ENCODE peak calls at places on chromosomes 6 and 20, in eight cellular contexts. One of them, this sample, is unnamed. For H3K4me1, the result is how much of the 10 kb centered on the place peaks cover.

GRCh38 chr20:52619101-52619500 is 353.1 kb upstream of the TSHZ2 start:
- DNase-seq in spleen: no peak
- DNase-seq in Peyer's patch: no peak
- DNase-seq in mammary epithelial cell: no peak
- DNase-seq in heart left ventricle: no peak
- DNase-seq in psoas muscle: no peak
- DNase-seq in CD8-positive, alpha-beta memory T cell: no peak
- DNase-seq in breast epithelium: no peak
- DNase-seq in this sample: peak

GRCh38 chr6:97078791-97079190 is 154.3 kb downstream of the KLHL32 start:
- DNase-seq in spleen: no peak
- DNase-seq in Peyer's patch: no peak
- DNase-seq in mammary epithelial cell: no peak
- DNase-seq in heart left ventricle: no peak
- DNase-seq in psoas muscle: no peak
- DNase-seq in CD8-positive, alpha-beta memory T cell: no peak
- DNase-seq in breast epithelium: no peak
- DNase-seq in this sample: no peak

GRCh38 chr6:159716247-159717086 is 10.8 kb upstream of the WTAP start:
- DNase-seq in spleen: no peak
- DNase-seq in Peyer's patch: no peak
- DNase-seq in mammary epithelial cell: peak
- DNase-seq in heart left ventricle: no peak
- DNase-seq in psoas muscle: no peak
- DNase-seq in CD8-positive, alpha-beta memory T cell: no peak
- DNase-seq in breast epithelium: no peak
- DNase-seq in this sample: no peak

GRCh38 chr6:20402181-20403079 is 751 bp downstream of the E2F3 start:
- DNase-seq in spleen: peak
- DNase-seq in Peyer's patch: peak
- DNase-seq in mammary epithelial cell: peak
- DNase-seq in heart left ventricle: peak
- DNase-seq in psoas muscle: peak
- DNase-seq in CD8-positive, alpha-beta memory T cell: peak
- DNase-seq in breast epithelium: no peak
- DNase-seq in this sample: peak

GRCh38 chr6:134250776-134251175 is 67.1 kb downstream of the SGK1 start:
- DNase-seq in spleen: no peak
- DNase-seq in Peyer's patch: no peak
- DNase-seq in mammary epithelial cell: no peak
- DNase-seq in heart left ventricle: no peak
- DNase-seq in psoas muscle: no peak
- DNase-seq in CD8-positive, alpha-beta memory T cell: no peak
- DNase-seq in breast epithelium: no peak
- DNase-seq in this sample: no peak

GRCh38 chr6:125899726-125900182 is 56.8 kb upstream of the HINT3 start:
- DNase-seq in spleen: no peak
- DNase-seq in Peyer's patch: no peak
- DNase-seq in mammary epithelial cell: no peak
- DNase-seq in heart left ventricle: no peak
- DNase-seq in psoas muscle: no peak
- DNase-seq in CD8-positive, alpha-beta memory T cell: no peak
- DNase-seq in breast epithelium: no peak
- DNase-seq in this sample: no peak

GRCh38 chr20:19260412-19261090 is 48.1 kb downstream of the SLC24A3 start:
- DNase-seq in spleen: no peak
- DNase-seq in Peyer's patch: no peak
- DNase-seq in mammary epithelial cell: no peak
- DNase-seq in heart left ventricle: no peak
- DNase-seq in psoas muscle: no peak
- DNase-seq in CD8-positive, alpha-beta memory T cell: no peak
- DNase-seq in breast epithelium: no peak
- DNase-seq in this sample: no peak

GRCh38 chr20:57350086-57350710 is 857 bp upstream of the RAE1 start:
- DNase-seq in spleen: peak
- DNase-seq in Peyer's patch: no peak
- DNase-seq in mammary epithelial cell: no peak
- DNase-seq in heart left ventricle: no peak
- DNase-seq in psoas muscle: no peak
- DNase-seq in CD8-positive, alpha-beta memory T cell: no peak
- DNase-seq in breast epithelium: no peak
- DNase-seq in this sample: no peak

DNA sequence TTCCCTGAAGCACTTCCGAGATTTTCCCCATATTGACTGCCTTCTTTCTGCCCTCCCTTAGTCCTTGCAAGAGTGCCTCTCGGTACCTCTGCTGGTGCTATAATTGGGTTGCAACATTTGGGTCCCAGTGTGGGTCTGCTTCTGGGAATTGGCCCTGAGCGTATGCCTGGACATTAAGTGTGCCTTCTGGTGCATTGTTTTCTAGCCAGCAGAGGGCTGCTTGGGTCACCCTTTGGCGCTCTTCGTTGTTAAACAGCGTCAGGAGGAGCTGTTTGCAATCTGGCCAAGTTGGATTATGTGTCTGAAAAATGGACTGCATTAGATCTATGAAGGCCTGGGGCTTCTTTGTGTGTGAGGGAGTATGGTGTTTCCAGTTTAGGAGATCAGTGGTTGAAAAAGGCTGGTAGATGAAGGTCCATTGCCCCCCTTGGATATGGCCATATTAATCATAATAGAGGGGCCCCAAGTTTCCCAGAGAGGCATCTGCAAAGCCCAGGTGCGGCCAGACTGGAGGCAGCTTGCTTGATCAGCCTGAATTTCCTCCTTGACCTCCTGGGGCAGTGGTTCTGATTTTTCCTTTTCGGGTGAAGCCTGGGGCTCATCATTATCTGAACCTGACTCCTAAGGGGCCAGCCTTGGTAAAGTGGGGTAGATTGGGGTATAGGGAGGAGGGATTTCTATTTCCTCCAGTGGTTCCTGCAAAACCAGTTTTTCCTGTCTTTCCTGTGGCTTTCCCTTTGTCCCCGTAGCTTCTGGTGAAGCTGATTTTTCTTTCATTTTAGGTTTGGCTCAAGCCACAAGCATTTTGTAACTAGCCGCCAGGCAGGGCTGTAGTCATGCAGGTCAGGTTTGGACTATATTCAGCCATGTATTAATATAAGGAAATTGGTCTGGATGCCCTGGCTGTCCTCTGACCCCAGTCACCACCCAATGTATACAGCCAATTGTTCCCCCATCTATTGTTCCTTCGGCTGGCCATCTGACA is 85.4 kb upstream of the GPR6 start:
- DNase-seq in spleen: no peak
- DNase-seq in Peyer's patch: no peak
- DNase-seq in mammary epithelial cell: peak
- DNase-seq in heart left ventricle: no peak
- DNase-seq in psoas muscle: no peak
- DNase-seq in CD8-positive, alpha-beta memory T cell: no peak
- DNase-seq in breast epithelium: peak
- DNase-seq in this sample: no peak
- H3K27ac ChIP-seq in spleen: peak
- H3K27ac ChIP-seq in Peyer's patch: no peak
- H3K27ac ChIP-seq in mammary epithelial cell: no peak
- H3K27ac ChIP-seq in heart left ventricle: no peak
- H3K27ac ChIP-seq in psoas muscle: no peak
- H3K27ac ChIP-seq in CD8-positive, alpha-beta memory T cell: no peak
- H3K27ac ChIP-seq in breast epithelium: peak
- H3K27ac ChIP-seq in this sample: no peak

GRCh38 chr20:47351643-47352331 is 4.7 kb downstream of the ZMYND8 start:
- DNase-seq in spleen: peak
- DNase-seq in Peyer's patch: no peak
- DNase-seq in mammary epithelial cell: peak
- DNase-seq in heart left ventricle: no peak
- DNase-seq in psoas muscle: no peak
- DNase-seq in CD8-positive, alpha-beta memory T cell: no peak
- DNase-seq in breast epithelium: no peak
- DNase-seq in this sample: no peak

GRCh38 chr20:47349365-47350180 is 6.9 kb downstream of the ZMYND8 start:
- DNase-seq in spleen: no peak
- DNase-seq in Peyer's patch: no peak
- DNase-seq in mammary epithelial cell: no peak
- DNase-seq in heart left ventricle: no peak
- DNase-seq in psoas muscle: no peak
- DNase-seq in CD8-positive, alpha-beta memory T cell: no peak
- DNase-seq in breast epithelium: no peak
- DNase-seq in this sample: peak

GRCh38 chr20:47348539-47349142 is 7.9 kb downstream of the ZMYND8 start:
- DNase-seq in spleen: no peak
- DNase-seq in Peyer's patch: no peak
- DNase-seq in mammary epithelial cell: no peak
- DNase-seq in heart left ventricle: no peak
- DNase-seq in psoas muscle: no peak
- DNase-seq in CD8-positive, alpha-beta memory T cell: no peak
- DNase-seq in breast epithelium: no peak
- DNase-seq in this sample: no peak

GRCh38 chr20:47350691-47351545 is 5.6 kb downstream of the ZMYND8 start:
- DNase-seq in spleen: no peak
- DNase-seq in Peyer's patch: no peak
- DNase-seq in mammary epithelial cell: no peak
- DNase-seq in heart left ventricle: no peak
- DNase-seq in psoas muscle: no peak
- DNase-seq in CD8-positive, alpha-beta memory T cell: no peak
- DNase-seq in breast epithelium: no peak
- DNase-seq in this sample: no peak

DNA sequence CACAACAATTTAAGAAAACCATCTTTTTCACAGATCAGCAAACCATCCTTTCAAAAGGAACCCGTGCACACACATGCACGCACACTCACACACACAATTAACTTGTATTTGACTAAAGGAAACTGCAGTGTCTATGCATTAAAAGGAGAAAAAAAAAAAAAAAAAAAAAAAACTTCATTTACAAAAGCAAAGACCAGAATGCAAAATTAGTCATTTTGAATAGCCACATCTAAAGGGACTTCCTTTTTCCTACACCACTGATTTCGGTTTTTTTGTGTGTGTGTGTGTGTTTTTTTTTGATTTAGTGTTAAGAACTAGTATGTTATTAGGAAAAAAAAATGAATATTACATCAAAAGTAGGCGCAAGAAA is 6.3 kb downstream of the ZMYND8 start:
- DNase-seq in spleen: no peak
- DNase-seq in Peyer's patch: no peak
- DNase-seq in mammary epithelial cell: no peak
- DNase-seq in heart left ventricle: no peak
- DNase-seq in psoas muscle: no peak
- DNase-seq in CD8-positive, alpha-beta memory T cell: no peak
- DNase-seq in breast epithelium: no peak
- DNase-seq in this sample: no peak
- H3K4me1 ChIP-seq in spleen: half or more
- H3K4me1 ChIP-seq in Peyer's patch: half or more
- H3K4me1 ChIP-seq in mammary epithelial cell: half or more
- H3K4me1 ChIP-seq in heart left ventricle: half or more
- H3K4me1 ChIP-seq in psoas muscle: half or more
- H3K4me1 ChIP-seq in CD8-positive, alpha-beta memory T cell: half or more
- H3K4me1 ChIP-seq in breast epithelium: half or more
- H3K4me1 ChIP-seq in this sample: half or more

GRCh38 chr6:37261198-37261597 is 3.3 kb upstream of the TMEM217 start:
- DNase-seq in spleen: no peak
- DNase-seq in Peyer's patch: no peak
- DNase-seq in mammary epithelial cell: no peak
- DNase-seq in heart left ventricle: no peak
- DNase-seq in psoas muscle: no peak
- DNase-seq in CD8-positive, alpha-beta memory T cell: no peak
- DNase-seq in breast epithelium: no peak
- DNase-seq in this sample: no peak

GRCh38 chr6:37258716-37259115 is 772 bp upstream of the TMEM217 start:
- DNase-seq in spleen: no peak
- DNase-seq in Peyer's patch: no peak
- DNase-seq in mammary epithelial cell: no peak
- DNase-seq in heart left ventricle: no peak
- DNase-seq in psoas muscle: no peak
- DNase-seq in CD8-positive, alpha-beta memory T cell: no peak
- DNase-seq in breast epithelium: no peak
- DNase-seq in this sample: no peak

GRCh38 chr6:37259191-37259590 is 1.2 kb upstream of the TMEM217 start:
- DNase-seq in spleen: no peak
- DNase-seq in Peyer's patch: no peak
- DNase-seq in mammary epithelial cell: peak
- DNase-seq in heart left ventricle: no peak
- DNase-seq in psoas muscle: no peak
- DNase-seq in CD8-positive, alpha-beta memory T cell: no peak
- DNase-seq in breast epithelium: no peak
- DNase-seq in this sample: no peak

GRCh38 chr6:37258405-37258704 is 411 bp upstream of the TMEM217 start:
- DNase-seq in spleen: no peak
- DNase-seq in Peyer's patch: no peak
- DNase-seq in mammary epithelial cell: no peak
- DNase-seq in heart left ventricle: no peak
- DNase-seq in psoas muscle: no peak
- DNase-seq in CD8-positive, alpha-beta memory T cell: no peak
- DNase-seq in breast epithelium: no peak
- DNase-seq in this sample: no peak

DNA sequence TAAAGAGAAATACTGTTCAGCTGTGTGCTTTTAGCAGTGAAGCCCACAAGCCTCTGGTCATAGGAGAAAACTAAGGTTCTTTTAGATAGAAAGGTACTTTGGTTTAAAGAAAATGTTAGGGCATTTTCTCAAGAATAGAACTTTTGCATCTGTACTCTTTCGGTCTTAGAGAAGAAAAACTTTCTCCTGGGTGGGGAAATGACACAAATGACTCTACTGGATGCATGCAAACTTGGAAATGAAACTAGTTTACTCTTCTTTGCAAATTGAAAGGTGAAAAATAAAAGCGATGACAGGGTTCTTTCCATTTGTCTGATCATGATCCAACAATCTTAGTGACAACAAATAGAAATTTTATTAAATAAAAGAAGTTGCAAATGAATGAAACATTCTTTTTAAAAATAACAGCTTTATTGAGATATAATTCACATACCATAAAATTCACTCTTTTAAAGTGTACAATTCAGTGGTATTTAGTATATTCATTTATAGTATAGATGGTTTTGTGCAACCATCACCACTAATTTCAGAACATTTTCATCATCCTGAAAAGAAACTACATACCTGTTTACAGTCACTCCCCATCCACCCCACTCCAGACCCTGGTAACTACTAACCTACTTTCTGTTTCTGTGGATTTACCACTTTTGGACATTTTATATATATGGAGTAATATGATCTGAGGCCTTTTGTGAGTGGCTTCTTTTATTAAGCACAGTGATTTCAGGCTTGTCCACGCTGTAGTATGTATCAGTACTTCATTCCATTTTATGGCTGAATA is 2.3 kb upstream of the TMEM217 start:
- DNase-seq in spleen: no peak
- DNase-seq in Peyer's patch: no peak
- DNase-seq in mammary epithelial cell: no peak
- DNase-seq in heart left ventricle: no peak
- DNase-seq in psoas muscle: no peak
- DNase-seq in CD8-positive, alpha-beta memory T cell: no peak
- DNase-seq in breast epithelium: no peak
- DNase-seq in this sample: no peak
- H3K4me3 ChIP-seq in spleen: no peak
- H3K4me3 ChIP-seq in Peyer's patch: no peak
- H3K4me3 ChIP-seq in mammary epithelial cell: no peak
- H3K4me3 ChIP-seq in heart left ventricle: no peak
- H3K4me3 ChIP-seq in psoas muscle: peak
- H3K4me3 ChIP-seq in CD8-positive, alpha-beta memory T cell: no peak
- H3K4me3 ChIP-seq in breast epithelium: no peak
- H3K4me3 ChIP-seq in this sample: no peak

DNA sequence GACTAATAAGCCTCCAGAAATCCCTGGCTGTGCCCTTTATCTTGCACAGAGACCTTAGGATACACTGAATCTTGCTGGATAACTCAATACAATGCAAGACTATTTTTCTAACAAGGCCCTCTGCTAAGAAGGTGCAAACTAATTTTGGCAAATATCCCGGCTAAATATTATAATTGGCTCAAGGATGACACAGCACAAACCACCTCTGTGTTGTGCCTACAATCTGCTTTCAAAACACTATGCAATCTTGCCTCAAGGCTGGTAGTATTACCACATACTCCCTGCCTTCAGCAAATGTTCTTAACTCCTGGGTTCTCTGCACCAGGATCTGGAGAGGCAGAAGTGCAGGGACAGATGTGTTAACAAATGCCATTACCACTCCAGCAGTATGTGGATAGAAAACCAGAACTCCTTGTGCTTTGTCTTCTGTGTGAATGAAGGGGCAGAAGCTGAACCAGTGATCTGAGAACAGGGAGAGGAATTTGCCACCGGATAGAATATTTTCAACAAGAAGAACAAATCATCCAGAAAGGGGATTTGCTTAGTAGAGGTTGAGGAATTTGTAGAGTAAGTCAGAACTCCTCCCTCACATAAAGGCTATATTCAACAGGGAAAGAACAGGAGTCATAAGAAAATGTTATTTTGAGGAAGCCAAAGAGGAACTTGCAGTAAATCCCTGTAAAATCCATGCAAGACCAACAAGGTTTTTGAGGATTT is 74.1 kb upstream of the SLC4A11 start:
- DNase-seq in spleen: no peak
- DNase-seq in Peyer's patch: no peak
- DNase-seq in mammary epithelial cell: peak
- DNase-seq in heart left ventricle: no peak
- DNase-seq in psoas muscle: no peak
- DNase-seq in CD8-positive, alpha-beta memory T cell: no peak
- DNase-seq in breast epithelium: no peak
- DNase-seq in this sample: no peak
- H3K27ac ChIP-seq in spleen: no peak
- H3K27ac ChIP-seq in Peyer's patch: no peak
- H3K27ac ChIP-seq in mammary epithelial cell: peak
- H3K27ac ChIP-seq in heart left ventricle: peak
- H3K27ac ChIP-seq in psoas muscle: peak
- H3K27ac ChIP-seq in CD8-positive, alpha-beta memory T cell: no peak
- H3K27ac ChIP-seq in breast epithelium: peak
- H3K27ac ChIP-seq in this sample: no peak

This sample was measured in naive thymus-derived CD4-positive, alpha-beta T cell.